ENCODE peak calls at places on chromosomes 2 and 18, in six cellular contexts. C, H, F, O, J and G are unnamed samples.

GRCh38 chr18:35408843-35409261 is 31.7 kb upstream of the ZNF396 start:
- DNase-seq in C (no peak), H (no peak), F (peak), O (no peak), J (no peak), G (no peak)

GRCh38 chr2:140696449-140696848 is 1434.4 kb downstream of the LRP1B start:
- DNase-seq in C (no peak), H (no peak), F (no peak), O (no peak), J (no peak), G (no peak)

GRCh38 chr18:22432672-22433137 is 15.0 kb upstream of the CTAGE1 start:
- DNase-seq in C (peak), H (peak), F (peak), O (peak), J (peak), G (no peak)

GRCh38 chr2:138500592-138501426 is 761 bp upstream of the SPOPL start:
- DNase-seq in C (no peak), H (no peak), F (no peak), O (peak), J (no peak), G (no peak)

GRCh38 chr2:142718731-142719130 is 158.7 kb upstream of the KYNU start:
- DNase-seq in C (no peak), H (no peak), F (no peak), O (no peak), J (no peak), G (no peak)

GRCh38 chr2:38074047-38074774 is 1.7 kb downstream of the CYP1B1 start:
- DNase-seq in C (no peak), H (no peak), F (no peak), O (no peak), J (peak), G (peak)

GRCh38 chr2:94982661-94983060 is 42.8 kb upstream of the MAL start:
- DNase-seq in C (no peak), H (no peak), F (no peak), O (no peak), J (no peak), G (no peak)

GRCh38 chr2:173648816-173649215 is 294.1 kb downstream of the CDCA7 start:
- DNase-seq in C (no peak), H (no peak), F (no peak), O (no peak), J (no peak), G (no peak)

GRCh38 chr2:33166287-33166881 is 219.6 kb downstream of the LTBP1 start:
- DNase-seq in C (no peak), H (no peak), F (no peak), O (no peak), J (no peak), G (no peak)

GRCh38 chr18:40874233-40874632 is 1080.8 kb upstream of the PIK3C3 start:
- DNase-seq in C (no peak), H (no peak), F (no peak), O (no peak), J (no peak), G (no peak)

GRCh38 chr18:41906528-41907256 is 48.3 kb upstream of the PIK3C3 start:
- DNase-seq in C (peak), H (no peak), F (no peak), O (no peak), J (no peak), G (peak)

GRCh38 chr2:117968724-117969121 is 45.1 kb downstream of the CCDC93 start:
- DNase-seq in C (no peak), H (no peak), F (no peak), O (no peak), J (no peak), G (no peak)

GRCh38 chr2:133138693-133139092 is 429.6 kb downstream of the NCKAP5 start:
- DNase-seq in C (no peak), H (no peak), F (no peak), O (no peak), J (no peak), G (no peak)

GRCh38 chr2:23684540-23685176 is 242.3 kb downstream of the ATAD2B start:
- DNase-seq in C (no peak), H (no peak), F (no peak), O (no peak), J (no peak), G (no peak)

GRCh38 chr2:147288131-147288530 is 556.7 kb upstream of the ACVR2A start:
- DNase-seq in C (no peak), H (no peak), F (no peak), O (no peak), J (no peak), G (no peak)

GRCh38 chr2:57376985-57377384 is 669.6 kb upstream of the VRK2 start:
- DNase-seq in C (no peak), H (no peak), F (no peak), O (no peak), J (no peak), G (no peak)

GRCh38 chr18:79248495-79249078 is 147.1 kb upstream of the NFATC1 start:
- DNase-seq in C (no peak), H (no peak), F (no peak), O (no peak), J (no peak), G (peak)

GRCh38 chr2:40448476-40449079 is 3.3 kb downstream of the SLC8A1 start:
- DNase-seq in C (no peak), H (no peak), F (no peak), O (no peak), J (no peak), G (no peak)

GRCh38 chr2:190093793-190094192 is 31.3 kb upstream of the MSTN start:
- DNase-seq in C (no peak), H (peak), F (no peak), O (peak), J (peak), G (no peak)

GRCh38 chr18:75203456-75204261 is 5.3 kb downstream of the PTGR3 start:
- DNase-seq in C (no peak), H (no peak), F (no peak), O (no peak), J (no peak), G (no peak)

GRCh38 chr2:45497355-45497754 is 113.7 kb downstream of the SRBD1 start:
- DNase-seq in C (no peak), H (no peak), F (no peak), O (no peak), J (no peak), G (no peak)

GRCh38 chr2:46306320-46306719 is 9.1 kb downstream of the EPAS1 start:
- DNase-seq in C (no peak), H (peak), F (no peak), O (no peak), J (no peak), G (no peak)

GRCh38 chr18:10490401-10491289 is 35.2 kb upstream of the NAPG start:
- DNase-seq in C (peak), H (peak), F (no peak), O (no peak), J (no peak), G (peak)

GRCh38 chr18:59068672-59069071 is 71.0 kb upstream of the SEC11C start:
- DNase-seq in C (no peak), H (no peak), F (no peak), O (no peak), J (no peak), G (no peak)

GRCh38 chr2:181959508-181959907 is 26.1 kb upstream of the PPP1R1C start:
- DNase-seq in C (no peak), H (no peak), F (no peak), O (no peak), J (no peak), G (no peak)

GRCh38 chr18:22293417-22293816 is 124.0 kb downstream of the GATA6 start:
- DNase-seq in C (no peak), H (peak), F (no peak), O (no peak), J (no peak), G (no peak)

GRCh38 chr18:79926715-79927596 is 24.5 kb downstream of the SLC66A2 start:
- DNase-seq in C (no peak), H (peak), F (peak), O (peak), J (peak), G (no peak)

GRCh38 chr18:50853863-50854271 is 25.1 kb upstream of the ME2 start:
- DNase-seq in C (no peak), H (peak), F (peak), O (peak), J (no peak), G (no peak)

GRCh38 chr2:118554616-118555015 is 292.8 kb downstream of the EN1 start:
- DNase-seq in C (peak), H (no peak), F (no peak), O (no peak), J (no peak), G (no peak)

GRCh38 chr2:239979243-239980023 is 45.7 kb downstream of the NDUFA10 start:
- DNase-seq in C (no peak), H (no peak), F (no peak), O (no peak), J (no peak), G (no peak)

GRCh38 chr2:99140860-99141109 is 722 bp upstream of the C2orf15 start:
- DNase-seq in C (no peak), H (no peak), F (no peak), O (peak), J (no peak), G (no peak)

GRCh38 chr2:241559489-241560180 is 1.1 kb downstream of the BOK start:
- DNase-seq in C (peak), H (peak), F (peak), O (no peak), J (no peak), G (peak)

GRCh38 chr2:28979576-28980366 is 1.3 kb upstream of the TOGARAM2 start:
- DNase-seq in C (no peak), H (no peak), F (no peak), O (peak), J (no peak), G (no peak)

DNA sequence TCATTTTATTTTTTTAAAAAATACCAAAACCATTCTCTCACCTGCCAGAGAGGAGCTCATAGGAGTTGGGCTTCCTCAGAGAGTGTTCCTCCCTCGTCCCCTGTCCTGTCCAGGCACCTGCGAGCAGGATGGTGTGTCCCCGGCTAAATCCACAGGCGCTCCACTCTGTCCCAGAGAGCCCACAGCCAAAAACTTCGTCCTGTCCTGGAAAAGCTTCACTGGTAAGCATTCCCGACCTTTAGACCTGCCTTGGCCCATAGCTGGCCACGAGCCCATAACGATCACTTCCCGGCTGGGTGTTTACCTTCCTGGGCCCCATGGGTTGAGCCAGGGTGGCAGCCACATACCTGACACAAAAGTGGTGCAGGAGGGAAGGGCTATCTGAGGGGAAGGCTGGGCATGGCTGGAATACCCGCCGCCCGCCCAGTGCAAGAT is at the start of gene NGEF:
- DNase-seq in C (no peak), H (peak), F (peak), O (no peak), J (no peak), G (no peak)
- TF ChIP-seq POLR2A in C (no peak), H (no peak), F (no peak), O (no peak), J (no peak), G (no peak)

GRCh38 chr18:77068321-77068841 is 64.2 kb downstream of the MBP start:
- DNase-seq in C (no peak), H (peak), F (no peak), O (no peak), J (no peak), G (no peak)
- TF ChIP-seq POLR2A in C (no peak), H (no peak), F (no peak), O (no peak), J (no peak), G (no peak)

GRCh38 chr18:52694804-52695203 is 354.8 kb downstream of the DCC start:
- DNase-seq in C (peak), H (no peak), F (no peak), O (no peak), J (no peak), G (peak)
- TF ChIP-seq POLR2A in C (no peak), H (no peak), F (no peak), O (no peak), J (no peak), G (no peak)

GRCh38 chr18:25351773-25352628 is at the start of gene ZNF521:
- DNase-seq in C (peak), H (peak), F (peak), O (peak), J (peak), G (peak)
- TF ChIP-seq POLR2A in C (no peak), H (no peak), F (no peak), O (no peak), J (peak), G (no peak)

DNA sequence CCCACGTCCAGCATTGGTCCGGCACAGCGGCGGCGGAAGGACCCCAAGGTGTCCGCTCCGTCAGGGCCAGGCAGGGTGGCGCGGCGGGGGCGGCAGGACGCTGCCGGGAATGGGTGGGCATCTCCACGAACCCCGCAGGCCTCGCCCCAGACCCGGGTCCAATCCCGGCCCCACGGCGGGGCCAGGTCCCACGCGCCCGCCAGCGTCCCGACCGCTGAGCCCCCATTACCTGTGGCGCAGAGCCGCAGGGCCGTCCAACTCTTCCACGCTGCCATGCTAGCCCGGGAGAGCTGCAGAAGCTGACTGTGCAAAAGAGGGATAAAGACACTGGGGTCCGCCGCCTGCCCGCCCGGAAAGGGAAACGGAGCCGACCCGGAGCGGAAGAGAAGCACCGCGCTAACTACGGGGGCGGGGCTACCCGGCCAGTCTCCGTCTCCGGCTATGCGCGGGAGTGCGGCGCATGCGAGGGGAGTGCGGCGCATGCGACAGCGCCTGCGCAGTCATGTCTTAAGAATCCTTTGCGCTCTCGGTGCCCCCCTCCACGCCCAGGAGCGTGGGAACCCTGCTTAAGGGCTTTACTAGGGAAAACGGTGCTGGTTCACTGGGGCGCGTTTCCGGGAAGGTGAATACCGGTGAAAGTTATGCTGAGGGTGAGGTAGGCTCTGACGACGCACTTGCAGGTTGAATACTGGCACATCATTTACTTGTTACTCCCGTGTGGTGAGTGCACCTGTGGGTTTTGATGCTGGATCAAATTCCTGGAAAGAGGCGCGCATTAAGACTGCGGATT is at the start of gene TMX3:
- DNase-seq in C (peak), H (peak), F (peak), O (peak), J (peak), G (peak)
- TF ChIP-seq POLR2A in C (peak), H (no peak), F (no peak), O (peak), J (no peak), G (peak)

GRCh38 chr2:130824492-130825061 is 12.1 kb upstream of the ARHGEF4 start:
- DNase-seq in C (no peak), H (no peak), F (no peak), O (no peak), J (no peak), G (no peak)

GRCh38 chr2:130826821-130827501 is 9.8 kb upstream of the ARHGEF4 start:
- DNase-seq in C (no peak), H (no peak), F (no peak), O (no peak), J (no peak), G (no peak)

GRCh38 chr2:130826419-130826818 is 10.3 kb upstream of the ARHGEF4 start:
- DNase-seq in C (no peak), H (no peak), F (no peak), O (no peak), J (no peak), G (no peak)

GRCh38 chr2:130825231-130825971 is 11.3 kb upstream of the ARHGEF4 start:
- DNase-seq in C (no peak), H (no peak), F (no peak), O (no peak), J (no peak), G (no peak)

GRCh38 chr2:130825972-130826253 is 10.8 kb upstream of the ARHGEF4 start:
- DNase-seq in C (no peak), H (no peak), F (no peak), O (no peak), J (no peak), G (no peak)
- TF ChIP-seq POLR2A in C (no peak), H (no peak), F (no peak), O (no peak), J (no peak), G (no peak)

GRCh38 chr2:215324811-215325210 is 13.0 kb downstream of the ATIC start:
- DNase-seq in C (no peak), H (no peak), F (no peak), O (peak), J (no peak), G (no peak)

GRCh38 chr2:215319500-215319899 is 7.6 kb downstream of the ATIC start:
- DNase-seq in C (no peak), H (no peak), F (no peak), O (no peak), J (no peak), G (no peak)

GRCh38 chr2:215320679-215321078 is 8.8 kb downstream of the ATIC start:
- DNase-seq in C (no peak), H (no peak), F (no peak), O (no peak), J (no peak), G (peak)

GRCh38 chr2:215316336-215316735 is 4.5 kb downstream of the ATIC start:
- DNase-seq in C (no peak), H (no peak), F (no peak), O (no peak), J (no peak), G (no peak)

GRCh38 chr2:215320102-215320501 is 8.2 kb downstream of the ATIC start:
- DNase-seq in C (no peak), H (no peak), F (no peak), O (no peak), J (no peak), G (no peak)
- TF ChIP-seq POLR2A in C (no peak), H (no peak), F (no peak), O (no peak), J (no peak), G (no peak)

DNA sequence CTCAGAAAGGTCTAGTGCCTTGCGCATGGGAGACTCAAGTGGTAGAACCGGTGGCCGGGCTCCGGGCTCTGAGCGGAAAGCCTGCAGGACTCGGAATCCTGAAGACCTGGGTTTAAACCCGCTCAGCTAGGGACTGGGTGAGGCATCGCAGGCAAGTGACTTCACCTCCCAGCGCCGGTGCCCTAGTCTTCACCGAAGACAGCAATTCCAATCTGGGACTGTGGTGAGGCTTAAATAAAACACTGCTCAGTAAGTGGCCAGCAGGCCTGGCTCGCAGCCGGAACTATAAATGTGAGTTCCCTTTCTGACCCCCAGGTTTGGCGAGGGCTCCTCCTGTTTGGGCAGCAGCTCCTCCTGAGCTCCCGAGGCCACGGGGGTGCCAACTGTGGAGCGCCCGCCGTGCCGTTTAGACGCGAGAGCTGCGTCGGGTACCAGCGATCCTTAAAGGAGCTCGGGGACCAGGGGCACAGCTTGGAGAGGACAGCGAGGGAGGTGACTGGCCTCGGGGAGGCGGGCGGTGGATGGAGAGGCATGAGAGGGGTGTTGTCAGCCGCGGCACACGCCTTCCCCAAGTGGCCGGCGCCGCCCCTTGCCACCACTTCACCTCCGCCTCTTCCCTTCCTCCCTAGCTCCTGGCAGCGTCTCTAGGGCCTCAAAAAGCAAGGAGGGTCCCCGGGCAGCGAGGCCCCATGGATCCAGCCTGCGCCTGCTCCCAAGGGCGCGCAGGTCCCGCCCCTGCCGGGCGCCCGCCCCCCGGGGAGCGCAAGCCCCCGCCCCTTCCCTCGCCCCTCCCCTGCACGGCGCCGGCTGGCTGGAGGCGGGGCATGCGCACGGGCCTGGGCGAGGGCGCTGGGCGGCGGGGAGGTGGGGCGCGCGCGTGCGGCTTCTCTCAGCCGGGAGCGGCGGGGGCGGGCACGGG is 736 bp upstream of the MTCL1 start:
- DNase-seq in C (peak), H (peak), F (peak), O (peak), J (peak), G (peak)
- TF ChIP-seq POLR2A in C (peak), H (peak), F (no peak), O (peak), J (peak), G (no peak)